ENCODE peak calls at places on chromosomes 4 and X, in ten cellular contexts. W is A549, I is omental fat pad, T is tibial nerve, V is foreskin fibroblast, Q is transverse colon, X is astrocyte of the cerebellum, H is HFFc6, J is dorsolateral prefrontal cortex, R is fibroblast of pulmonary artery. Z is an unnamed sample.

GRCh38 chrX:107470971-107471370 is 21.5 kb downstream of the FRMPD3 start:
- DNase-seq in W (no peak), I (no peak), T (no peak), V (no peak), Q (no peak), X (no peak), H (no peak), J (no peak), R (no peak), Z (no peak)

GRCh38 chrX:82813671-82814078 is 694.4 kb upstream of the POU3F4 start:
- DNase-seq in W (peak; percentile 22), I (no peak), T (no peak), V (peak; percentile 1), Q (no peak), X (peak; percentile 87), H (peak; percentile 50), J (no peak), R (peak; percentile 7), Z (no peak)

GRCh38 chrX:13055486-13055885 is 11.1 kb upstream of the FAM9C start:
- DNase-seq in W (no peak), I (no peak), T (no peak), V (no peak), Q (no peak), X (no peak), H (no peak), J (no peak), R (no peak), Z (no peak)

GRCh38 chr4:128538111-128538882 is 250.7 kb upstream of the PGRMC2 start:
- DNase-seq in W (no peak), I (no peak), T (no peak), V (no peak), Q (no peak), X (no peak), H (no peak), J (no peak), R (no peak), Z (no peak)

GRCh38 chrX:54423161-54423888 is 16.9 kb upstream of the TSR2 start:
- DNase-seq in W (no peak), I (no peak), T (no peak), V (no peak), Q (no peak), X (no peak), H (no peak), J (no peak), R (peak; percentile 10), Z (peak; percentile 18)

GRCh38 chrX:41333744-41333993 is 293 bp upstream of the DDX3X start:
- DNase-seq in W (peak; percentile 64), I (peak; percentile 50), T (peak; percentile 28), V (peak; percentile 86), Q (no peak), X (peak; percentile 85), H (no peak), J (no peak), R (peak; percentile 91), Z (no peak)

GRCh38 chrX:100946521-100946920 is 17.8 kb upstream of the XKRX start:
- DNase-seq in W (no peak), I (no peak), T (no peak), V (peak; percentile 47), Q (no peak), X (no peak), H (no peak), J (no peak), R (peak; percentile 12), Z (no peak)

GRCh38 chr4:31366041-31366440 is 645.9 kb downstream of the PCDH7 start:
- DNase-seq in W (no peak), I (no peak), T (no peak), V (peak; percentile 20), Q (no peak), X (no peak), H (no peak), J (no peak), R (peak; percentile 29), Z (no peak)

GRCh38 chr4:86036729-86037128 is 323.1 kb downstream of the MAPK10 start:
- DNase-seq in W (no peak), I (no peak), T (no peak), V (peak; percentile 24), Q (no peak), X (no peak), H (peak; percentile 23), J (no peak), R (peak; percentile 75), Z (no peak)

GRCh38 chr4:46386570-46386969 is 3.4 kb downstream of the GABRA2 start:
- DNase-seq in W (no peak), I (no peak), T (no peak), V (no peak), Q (no peak), X (no peak), H (no peak), J (no peak), R (peak; percentile 18), Z (no peak)

GRCh38 chr4:163167333-163167626 is 590 bp upstream of the NAF1 start:
- DNase-seq in W (no peak), I (no peak), T (no peak), V (no peak), Q (no peak), X (no peak), H (no peak), J (no peak), R (peak; percentile 44), Z (no peak)

GRCh38 chr4:40576651-40577480 is 52.8 kb downstream of the RBM47 start:
- DNase-seq in W (peak; percentile 85), I (peak; percentile 43), T (peak; percentile 28), V (peak; percentile 66), Q (peak; percentile 82), X (no peak), H (peak; percentile 90), J (peak; percentile 48), R (peak; percentile 95), Z (peak; percentile 19)

GRCh38 chr4:39786838-39787237 is 88.9 kb downstream of the UBE2K start:
- DNase-seq in W (no peak), I (no peak), T (no peak), V (no peak), Q (no peak), X (no peak), H (no peak), J (no peak), R (no peak), Z (no peak)

GRCh38 chrX:73851014-73852009 is 288.3 kb downstream of the CHIC1 start:
- DNase-seq in W (no peak), I (peak; percentile 54), T (no peak), V (no peak), Q (peak; percentile 90), X (peak; percentile 89), H (no peak), J (peak; percentile 89), R (no peak), Z (no peak)

GRCh38 chr4:100848865-100849264 is 331.0 kb upstream of the EMCN start:
- DNase-seq in W (no peak), I (no peak), T (no peak), V (no peak), Q (no peak), X (no peak), H (no peak), J (no peak), R (no peak), Z (no peak)
- TF ChIP-seq CTCF in W (no peak), I (no peak), T (no peak), V (no peak), Q (no peak), X (no peak), H (peak; percentile 14), J (no peak), R (no peak), Z (no peak)

DNA sequence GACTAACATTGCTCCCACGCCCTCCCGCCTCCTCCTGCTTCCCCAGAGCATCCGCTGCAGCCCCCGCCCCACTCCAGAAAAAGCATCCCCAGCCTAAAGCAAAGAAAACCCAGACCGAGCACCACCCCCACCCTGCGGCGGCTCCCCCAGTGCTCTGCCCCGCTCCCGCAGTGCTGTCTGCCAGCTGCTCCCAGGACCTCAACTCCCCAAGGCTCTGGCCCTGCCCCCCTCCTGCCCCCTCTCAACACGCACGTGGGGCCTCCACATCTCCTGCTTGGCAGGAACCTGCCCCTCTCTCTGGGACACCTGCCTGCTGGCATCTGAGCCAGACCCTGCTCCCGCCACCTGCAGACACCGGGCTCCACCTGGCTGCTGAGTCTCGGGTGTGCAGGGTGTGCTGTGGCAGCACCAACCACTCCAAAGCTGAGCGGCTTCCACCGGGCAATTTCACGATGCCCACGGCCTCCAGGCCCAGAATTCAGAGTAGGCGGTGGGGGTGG is 79.4 kb downstream of the FAM53A start:
- DNase-seq in W (no peak), I (no peak), T (no peak), V (no peak), Q (peak; percentile 22), X (no peak), H (no peak), J (peak; percentile 33), R (no peak), Z (no peak)
- TF ChIP-seq CTCF in W (no peak), I (no peak), T (no peak), V (no peak), Q (no peak), X (no peak), H (no peak), J (no peak), R (no peak), Z (no peak)

GRCh38 chr4:154506253-154506652 is 14.7 kb upstream of the DCHS2 start:
- DNase-seq in W (no peak), I (no peak), T (no peak), V (peak; percentile 72), Q (no peak), X (peak; percentile 45), H (peak; percentile 30), J (no peak), R (peak; percentile 53), Z (no peak)
- TF ChIP-seq CTCF in W (peak; percentile 44), I (no peak), T (peak; percentile 33), V (peak; percentile 45), Q (peak; percentile 46), X (peak; percentile 61), H (peak; percentile 74), J (peak; percentile 46), R (peak; percentile 59), Z (peak; percentile 47)

GRCh38 chr4:17128268-17128667 is 229.8 kb upstream of the LDB2 start:
- DNase-seq in W (no peak), I (no peak), T (no peak), V (peak; percentile 80), Q (no peak), X (no peak), H (peak; percentile 16), J (no peak), R (peak; percentile 84), Z (no peak)

GRCh38 chr4:17126306-17126978 is 228.0 kb upstream of the LDB2 start:
- DNase-seq in W (no peak), I (no peak), T (no peak), V (no peak), Q (no peak), X (no peak), H (no peak), J (no peak), R (no peak), Z (no peak)

GRCh38 chr4:17120761-17121160 is 222.3 kb upstream of the LDB2 start:
- DNase-seq in W (no peak), I (no peak), T (no peak), V (peak; percentile 79), Q (no peak), X (no peak), H (no peak), J (no peak), R (peak; percentile 72), Z (no peak)

DNA sequence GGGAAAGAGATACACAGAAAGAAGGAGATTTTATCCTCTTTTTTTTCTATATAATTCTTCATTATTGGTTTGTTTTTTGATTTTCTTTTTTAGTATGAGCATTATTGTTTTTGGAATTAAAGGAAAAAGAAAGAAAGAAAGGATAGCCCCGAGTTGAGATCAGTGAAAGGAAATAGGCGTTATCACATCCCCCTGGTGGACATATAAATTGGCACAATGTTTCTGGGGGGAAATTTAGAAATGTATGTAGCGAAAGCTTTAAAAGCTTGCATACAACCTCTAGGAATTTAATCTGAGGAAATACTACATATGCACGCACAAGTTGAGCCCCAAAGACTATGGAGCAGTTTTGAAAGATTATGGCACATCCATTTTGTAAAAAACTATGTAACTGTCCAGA is 226.3 kb upstream of the LDB2 start:
- DNase-seq in W (no peak), I (no peak), T (no peak), V (no peak), Q (no peak), X (no peak), H (no peak), J (no peak), R (no peak), Z (no peak)
- TF ChIP-seq CTCF in W (no peak), I (no peak), T (no peak), V (peak; percentile 5), Q (no peak), X (peak; percentile 36), H (peak; percentile 70), J (no peak), R (peak; percentile 16), Z (peak; percentile 59)

Z was measured in endothelial cell.